ENCODE peak calls at places on chromosomes 4 and X, in ten cellular contexts. P is endothelial cell; H is astrocyte of the cerebellum; N is MCF 10A; A is CD8-positive, alpha-beta T cell; R is thyroid gland; D is RWPE1; X is body of pancreas; J is gastrocnemius medialis; Q is fibroblast of pulmonary artery. M is an unnamed sample.

GRCh38 chr4:15457401-15458201 is 12.1 kb upstream of the CC2D2A start:
- DNase-seq in D (no peak), X (no peak), H (peak), A (no peak), R (no peak), P (no peak), N (peak), J (no peak), Q (peak), M (peak)

GRCh38 chr4:110068248-110068647 is 130.2 kb downstream of the ELOVL6 start:
- DNase-seq in H (no peak), P (no peak), N (no peak), X (no peak), Q (no peak), R (no peak), D (no peak), A (no peak), J (no peak), M (no peak)

GRCh38 chr4:114603455-114603854 is 4.8 kb downstream of the UGT8 start:
- DNase-seq in X (no peak), A (no peak), N (peak), H (no peak), D (no peak), Q (no peak), J (no peak), R (no peak), P (no peak), M (no peak)

GRCh38 chr4:30718021-30718888 is 1.9 kb upstream of the PCDH7 start:
- DNase-seq in H (no peak), D (peak), N (peak), P (peak), A (no peak), J (no peak), Q (peak), R (peak), X (no peak), M (peak)

GRCh38 chrX:136146614-136147319 is 566 bp upstream of the FHL1 start:
- DNase-seq in N (peak), J (no peak), D (no peak), X (no peak), A (peak), Q (no peak), P (no peak), R (peak), H (no peak), M (no peak)

GRCh38 chrX:81280148-81280547 is 78.2 kb downstream of the SH3BGRL start:
- DNase-seq in P (peak), A (no peak), Q (no peak), R (no peak), X (no peak), D (no peak), N (no peak), H (no peak), J (no peak), M (peak)

GRCh38 chr4:44725166-44725565 is 1.2 kb downstream of the GNPDA2 start:
- DNase-seq in N (no peak), P (no peak), D (no peak), X (no peak), R (no peak), J (no peak), H (no peak), A (no peak), Q (peak), M (no peak)

GRCh38 chr4:19187104-19187503 is 1064.6 kb upstream of the SLIT2 start:
- DNase-seq in J (no peak), N (no peak), A (no peak), R (no peak), Q (peak), H (no peak), X (no peak), P (no peak), D (no peak), M (peak)

GRCh38 chrX:100995469-100995868 is 26.0 kb downstream of the ARL13A start:
- DNase-seq in D (peak), J (no peak), P (no peak), A (no peak), H (no peak), N (peak), X (no peak), Q (peak), R (no peak), M (peak)

GRCh38 chr4:94550352-94550751 is 98.6 kb downstream of the PDLIM5 start:
- DNase-seq in D (no peak), A (no peak), R (no peak), P (no peak), X (no peak), H (no peak), J (no peak), N (no peak), Q (no peak), M (no peak)

GRCh38 chr4:25367004-25367621 is 9.9 kb upstream of the ANAPC4 start:
- DNase-seq in P (no peak), R (no peak), H (peak), Q (peak), J (no peak), N (peak), A (no peak), X (no peak), D (peak), M (peak)
- TF ChIP-seq CTCF in P (peak), R (peak), H (peak), Q (peak), J (no peak), N (peak), A (peak), X (peak), D (peak), M (peak)

GRCh38 chr4:161564230-161564834 is 599.5 kb downstream of the FSTL5 start:
- DNase-seq in R (no peak), D (no peak), Q (peak), J (no peak), X (no peak), N (peak), P (no peak), H (peak), A (no peak), M (peak)
- TF ChIP-seq CTCF in R (no peak), D (peak), Q (peak), J (no peak), X (peak), N (peak), P (peak), H (no peak), A (no peak), M (peak)

GRCh38 chr4:893995-894705 is 38.0 kb downstream of the GAK start:
- DNase-seq in Q (no peak), A (no peak), P (no peak), R (no peak), X (no peak), N (no peak), D (no peak), H (no peak), J (no peak), M (no peak)

GRCh38 chr4:895596-895995 is 36.5 kb downstream of the GAK start:
- DNase-seq in R (no peak), Q (no peak), P (no peak), A (no peak), X (no peak), D (no peak), H (no peak), J (no peak), N (no peak), M (no peak)

GRCh38 chr4:896630-897029 is 35.5 kb downstream of the GAK start:
- DNase-seq in A (no peak), Q (no peak), N (no peak), D (no peak), R (no peak), H (no peak), J (no peak), P (no peak), X (no peak), M (no peak)

GRCh38 chr4:898123-898522 is 34.0 kb downstream of the GAK start:
- DNase-seq in P (no peak), H (no peak), J (no peak), A (no peak), X (no peak), R (no peak), D (no peak), Q (no peak), N (no peak), M (no peak)

GRCh38 chr4:896216-896615 is 35.9 kb downstream of the GAK start:
- DNase-seq in Q (no peak), R (no peak), P (no peak), A (no peak), X (no peak), N (no peak), H (no peak), D (no peak), J (no peak), M (no peak)
- TF ChIP-seq CTCF in Q (no peak), R (no peak), P (no peak), A (no peak), X (no peak), N (no peak), H (no peak), D (no peak), J (no peak), M (peak)

GRCh38 chrX:8728932-8729331 is 3.0 kb downstream of the ANOS1 start:
- DNase-seq in J (no peak), D (no peak), P (no peak), R (peak), H (no peak), Q (no peak), A (no peak), X (no peak), N (peak), M (no peak)
- TF ChIP-seq CTCF in J (no peak), D (no peak), P (no peak), R (no peak), H (no peak), Q (no peak), A (no peak), X (no peak), N (no peak), M (no peak)

DNA sequence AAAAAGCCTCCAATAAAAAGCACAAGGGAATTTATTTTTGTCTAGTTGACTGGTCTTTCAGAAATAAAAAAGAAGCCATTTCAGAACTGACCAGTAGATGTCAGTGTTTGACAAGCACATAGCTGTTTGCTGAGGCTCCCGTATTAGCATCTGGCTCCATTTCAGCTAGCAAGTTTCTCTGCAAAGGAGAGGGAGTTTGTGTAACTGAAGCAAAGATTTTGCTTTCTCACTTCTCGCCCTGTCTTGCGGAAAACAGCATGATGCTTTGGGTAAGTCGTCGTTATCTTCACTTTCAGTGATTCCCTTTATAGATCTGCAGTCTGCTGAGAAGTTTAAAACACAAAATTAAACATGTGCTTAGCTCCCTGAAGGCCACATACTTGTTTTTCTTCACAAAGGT is 85.5 kb downstream of the CT47B1 start:
- DNase-seq in A (peak), N (peak), R (peak), X (peak), P (peak), J (peak), Q (peak), D (peak), H (peak), M (peak)
- TF ChIP-seq CTCF in A (peak), N (peak), R (peak), X (peak), P (peak), J (peak), Q (peak), D (peak), H (peak), M (peak)

DNA sequence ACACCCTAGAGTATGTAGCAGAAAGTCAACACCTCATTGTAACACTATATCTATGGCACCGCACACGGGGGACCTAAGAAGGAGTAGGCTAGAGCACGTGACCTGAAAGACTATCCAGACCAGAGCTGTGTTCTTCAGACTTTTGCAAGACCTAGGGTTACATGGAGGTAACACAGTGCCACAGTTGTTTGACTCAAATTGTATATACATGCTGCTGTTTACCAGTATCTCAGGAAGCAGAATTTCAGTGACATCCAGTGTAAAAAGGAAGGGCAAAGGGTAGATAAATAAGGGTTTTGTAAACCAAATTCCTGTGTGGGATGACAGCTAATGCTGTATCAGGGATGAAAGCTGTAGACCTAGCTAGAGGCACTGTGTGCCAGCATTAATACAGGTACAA is 30.2 kb downstream of the PNMA6A start:
- DNase-seq in Q (no peak), H (no peak), J (no peak), R (no peak), P (no peak), N (no peak), D (no peak), X (no peak), A (no peak), M (no peak)
- TF ChIP-seq CTCF in Q (no peak), H (no peak), J (no peak), R (no peak), P (no peak), N (no peak), D (no peak), X (no peak), A (no peak), M (no peak)

GRCh38 chr4:66558651-66559050 is 888.4 kb upstream of the EPHA5 start:
- DNase-seq in A (no peak), P (no peak), X (no peak), J (no peak), R (no peak), D (no peak), Q (peak), N (no peak), H (no peak), M (peak)

GRCh38 chr4:66562276-66562806 is 892.1 kb upstream of the EPHA5 start:
- DNase-seq in D (no peak), R (no peak), P (no peak), N (peak), H (peak), Q (peak), A (no peak), X (no peak), J (no peak), M (peak)

GRCh38 chr4:66555301-66555700 is 885.0 kb upstream of the EPHA5 start:
- DNase-seq in N (no peak), D (peak), J (no peak), X (no peak), Q (peak), R (no peak), A (no peak), P (no peak), H (no peak), M (peak)

GRCh38 chr4:66554844-66555243 is 884.6 kb upstream of the EPHA5 start:
- DNase-seq in Q (peak), A (no peak), P (no peak), R (no peak), D (no peak), N (no peak), J (no peak), H (no peak), X (no peak), M (peak)

DNA sequence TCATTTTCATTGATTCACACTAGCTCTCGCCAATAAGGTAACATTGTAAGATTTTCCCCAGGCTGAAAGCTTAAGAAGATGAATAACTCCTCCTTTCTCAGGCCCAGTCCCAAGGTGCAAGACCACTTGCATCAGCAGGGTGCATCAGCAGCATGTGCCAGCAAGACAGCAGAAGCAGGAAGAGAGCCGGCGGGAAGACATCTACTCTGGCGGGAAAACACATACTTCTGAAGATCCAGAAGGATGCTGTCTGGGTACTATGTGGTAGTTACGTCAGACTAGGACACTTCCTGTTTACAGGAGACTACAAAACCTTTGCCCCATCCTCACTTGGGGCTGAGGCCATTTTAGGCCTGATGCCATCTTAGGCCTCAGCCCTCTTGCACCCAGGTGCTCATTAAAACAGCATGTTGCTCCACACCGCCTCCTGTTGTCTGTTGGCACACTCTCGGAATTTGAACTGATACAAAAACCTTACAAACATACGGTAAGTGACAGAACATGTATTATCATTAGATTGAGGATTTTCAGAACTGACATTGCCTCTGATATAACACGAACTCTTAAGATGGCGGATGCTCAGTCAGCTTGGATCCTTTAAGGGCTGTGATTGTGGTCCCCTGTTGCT is 886.5 kb upstream of the EPHA5 start:
- DNase-seq in X (no peak), D (no peak), H (no peak), Q (no peak), N (no peak), J (no peak), P (no peak), R (no peak), A (no peak), M (peak)
- TF ChIP-seq CTCF in X (no peak), D (no peak), H (no peak), Q (no peak), N (no peak), J (no peak), P (no peak), R (no peak), A (no peak), M (no peak)

GRCh38 chr4:95898226-95898625 is 58.3 kb downstream of the PDHA2 start:
- DNase-seq in P (no peak), Q (no peak), D (no peak), N (no peak), H (no peak), A (no peak), R (no peak), X (no peak), J (no peak), M (no peak)
- TF ChIP-seq CTCF in P (no peak), Q (no peak), D (no peak), N (no peak), H (no peak), A (no peak), R (no peak), X (no peak), J (no peak), M (no peak)

GRCh38 chr4:186651624-186652023 is 72.0 kb downstream of the FAT1 start:
- DNase-seq in A (no peak), R (no peak), D (no peak), X (peak), P (no peak), H (peak), Q (peak), J (no peak), N (no peak), M (peak)

GRCh38 chr4:186650401-186651180 is 73.1 kb downstream of the FAT1 start:
- DNase-seq in H (no peak), R (no peak), Q (no peak), X (no peak), D (no peak), A (no peak), N (no peak), J (no peak), P (no peak), M (no peak)

GRCh38 chr4:186651181-186651603 is 72.5 kb downstream of the FAT1 start:
- DNase-seq in J (no peak), A (no peak), Q (no peak), P (no peak), D (no peak), N (no peak), R (no peak), H (no peak), X (peak), M (no peak)

GRCh38 chr4:186657766-186658165 is 65.9 kb downstream of the FAT1 start:
- DNase-seq in N (peak), D (peak), A (no peak), J (no peak), R (no peak), P (no peak), Q (peak), X (no peak), H (peak), M (peak)

GRCh38 chr4:186653973-186654372 is 69.7 kb downstream of the FAT1 start:
- DNase-seq in R (no peak), P (no peak), N (no peak), D (no peak), Q (no peak), A (no peak), H (no peak), X (no peak), J (no peak), M (peak)
- TF ChIP-seq CTCF in R (no peak), P (no peak), N (no peak), D (no peak), Q (no peak), A (no peak), H (no peak), X (no peak), J (no peak), M (no peak)

GRCh38 chr4:130747842-130748241 is 1651.9 kb downstream of the C4orf33 start:
- DNase-seq in X (no peak), D (peak), R (no peak), Q (peak), A (no peak), J (no peak), P (no peak), N (peak), H (peak), M (peak)
- TF ChIP-seq CTCF in X (peak), D (peak), R (no peak), Q (peak), A (no peak), J (no peak), P (no peak), N (peak), H (no peak), M (peak)